ENCODE peak calls at places on chromosomes 11 and 22, in ten cellular contexts. E is neuronal stem cell; Z is HAP-1; X is gastrocnemius medialis; S is left ventricle myocardium superior; V is activated CD4-positive, alpha-beta T cell treated with anti-CD3 and anti-CD28 coated beads, Interleukin-2, amount 50 U/mL, for 1 hour; T is BJ; Q is tibial artery; G is activated CD8-positive, alpha-beta T cell treated with anti-CD3 and anti-CD28 coated beads for 36 hours; F is fibroblast of mammary gland. J is an unnamed sample.
A peak's percentile ranks its signal among the peaks of the same experiment; 100 is the strongest.

GRCh38 chr22:29032584-29032983 is 29.0 kb downstream of the C22orf31 start:
- DNase-seq in E (no peak), Q (no peak), Z (no peak), V (no peak), T (no peak), F (peak; percentile 14), X (no peak), G (no peak), S (no peak), J (no peak)

GRCh38 chr11:10302744-10303557 is 1.9 kb upstream of the ADM start:
- DNase-seq in S (peak; percentile 93), F (peak; percentile 67), G (peak; percentile 75), Q (peak; percentile 88), V (peak; percentile 66), E (peak; percentile 46), T (no peak), Z (peak; percentile 51), X (peak; percentile 77), J (peak; percentile 68)

GRCh38 chr11:34259087-34259486 is 98.7 kb downstream of the ABTB2 start:
- DNase-seq in X (no peak), V (no peak), T (no peak), G (no peak), Q (no peak), E (no peak), Z (no peak), S (no peak), F (no peak), J (no peak)

GRCh38 chr22:28505416-28506156 is 174.1 kb downstream of the TTC28 start:
- DNase-seq in G (no peak), E (no peak), T (no peak), S (no peak), X (no peak), F (no peak), Z (no peak), V (no peak), Q (no peak), J (no peak)

GRCh38 chr11:8102296-8102915 is 21.4 kb downstream of the TUB start:
- DNase-seq in T (no peak), Z (no peak), F (no peak), Q (no peak), E (no peak), X (no peak), V (no peak), G (no peak), S (no peak), J (no peak)

GRCh38 chr11:2700415-2701211 is 819 bp upstream of the KCNQ1OT1 start:
- DNase-seq in T (no peak), E (peak; percentile 51), Q (peak; percentile 63), Z (no peak), G (peak; percentile 54), S (peak; percentile 84), X (peak; percentile 54), F (peak; percentile 13), V (peak; percentile 6), J (peak; percentile 56)

GRCh38 chr11:131408011-131408640 is 37.7 kb downstream of the NTM start:
- DNase-seq in Z (no peak), G (peak; percentile 4), T (peak; percentile 0), F (peak; percentile 16), X (peak; percentile 9), S (peak; percentile 47), V (no peak), Q (peak; percentile 35), E (no peak), J (peak; percentile 78)

GRCh38 chr22:39814899-39815298 is 78.7 kb downstream of the ENTHD1 start:
- DNase-seq in V (no peak), X (no peak), E (no peak), Z (no peak), F (peak; percentile 68), S (no peak), T (no peak), G (no peak), Q (no peak), J (peak; percentile 58)

GRCh38 chr11:32895471-32895870 is 2.9 kb downstream of the QSER1 start:
- DNase-seq in G (no peak), X (no peak), S (no peak), Z (no peak), Q (no peak), F (no peak), V (no peak), T (no peak), E (no peak), J (no peak)